ENCODE peak calls at places on chromosomes 13 and 19, in five cellular contexts. A, L, T, Q and E are unnamed samples.

GRCh38 chr13:110685305-110685704 is 20.6 kb downstream of the CARS2 start:
- DNase-seq in T (peak; percentile 44), Q (peak; percentile 25), A (no peak), L (no peak), E (peak; percentile 78)

GRCh38 chr13:79353698-79354097 is 52.4 kb downstream of the RBM26 start:
- DNase-seq in A (no peak), Q (peak; percentile 19), T (no peak), L (no peak), E (no peak)

GRCh38 chr13:45063261-45063870 is 56.9 kb upstream of the GTF2F2 start:
- DNase-seq in L (no peak), T (peak; percentile 63), A (no peak), Q (peak; percentile 13), E (peak; percentile 81)

GRCh38 chr19:38769635-38770211 is 3.6 kb downstream of the LGALS7 start:
- DNase-seq in L (no peak), A (peak; percentile 93), Q (peak; percentile 24), T (peak; percentile 38), E (peak; percentile 39)

GRCh38 chr19:10639836-10640235 is 14.3 kb upstream of the ILF3 start:
- DNase-seq in T (no peak), A (no peak), Q (no peak), L (no peak), E (no peak)

GRCh38 chr13:111864566-111864965 is 202.4 kb upstream of the SOX1 start:
- DNase-seq in T (no peak), L (no peak), A (peak; percentile 23), Q (no peak), E (no peak)

GRCh38 chr19:8438236-8438635 is 6.5 kb upstream of the HNRNPM start:
- DNase-seq in L (no peak), A (no peak), T (no peak), Q (no peak), E (peak; percentile 74)

GRCh38 chr19:294341-294818 is 3.2 kb upstream of the PLPP2 start:
- DNase-seq in A (peak; percentile 58), T (peak; percentile 8), L (no peak), Q (peak; percentile 18), E (no peak)

GRCh38 chr19:12639901-12640613 is 26.5 kb downstream of the MAN2B1 start:
- DNase-seq in Q (peak; percentile 84), L (peak; percentile 57), A (peak; percentile 93), T (peak; percentile 77), E (peak; percentile 63)

GRCh38 chr13:83825676-83826075 is 56.6 kb downstream of the SLITRK1 start:
- DNase-seq in Q (no peak), L (no peak), T (no peak), A (no peak), E (no peak)

GRCh38 chr19:30443531-30444252 is 71.5 kb downstream of the ZNF536 start:
- DNase-seq in Q (no peak), A (no peak), T (no peak), L (no peak), E (no peak)

GRCh38 chr13:24348385-24348784 is 39.0 kb downstream of the C1QTNF9 start:
- DNase-seq in A (no peak), T (no peak), L (no peak), Q (no peak), E (no peak)

GRCh38 chr19:29495971-29496441 is 29.8 kb upstream of the VSTM2B start:
- DNase-seq in L (no peak), A (no peak), T (no peak), Q (no peak), E (no peak)

GRCh38 chr19:2261438-2262172 is 5.4 kb upstream of the JSRP1 start:
- DNase-seq in A (peak; percentile 78), L (no peak), Q (no peak), T (no peak), E (no peak)

GRCh38 chr19:2164020-2164988 is 571 bp downstream of the DOT1L start:
- DNase-seq in A (peak; percentile 68), Q (peak; percentile 39), L (no peak), T (no peak), E (peak; percentile 37)

GRCh38 chr19:355134-355533 is 10.5 kb upstream of the MIER2 start:
- DNase-seq in A (no peak), T (no peak), Q (no peak), L (no peak), E (no peak)

GRCh38 chr19:38710928-38711725 is 33.1 kb downstream of the CAPN12 start:
- DNase-seq in A (no peak), Q (peak; percentile 61), L (no peak), T (no peak), E (no peak)

GRCh38 chr13:91482427-91482826 is 84.0 kb downstream of the GPC5 start:
- DNase-seq in A (no peak), T (no peak), Q (peak; percentile 1), L (peak; percentile 5), E (no peak)

GRCh38 chr19:46728693-46729339 is 11.9 kb upstream of the PRKD2 start:
- DNase-seq in L (peak; percentile 43), Q (peak; percentile 57), T (peak; percentile 44), A (peak; percentile 90), E (peak; percentile 57)

GRCh38 chr19:35509018-35509652 is 4.3 kb downstream of the DMKN start:
- DNase-seq in Q (no peak), A (peak; percentile 62), T (no peak), L (no peak), E (no peak)
- H2BK5ac ChIP-seq in Q (no peak overlapping the region), A (peak overlapping the region; percentile 94), T (no peak overlapping the region), L (no peak overlapping the region), E (no peak overlapping the region)

GRCh38 chr19:44846455-44847143 is 502 bp downstream of the NECTIN2 start:
- DNase-seq in L (peak; percentile 89), A (peak; percentile 95), T (no peak), Q (peak; percentile 43), E (no peak)
- H2BK5ac ChIP-seq in L (peak overlapping the region; percentile 100), A (peak overlapping the region; percentile 88), T (peak overlapping the region; percentile 77), Q (peak overlapping the region; percentile 99), E (peak overlapping the region; percentile 99)

GRCh38 chr19:40622773-40623075 is 21.6 kb downstream of the LTBP4 start:
- DNase-seq in Q (no peak), T (no peak), L (no peak), A (no peak), E (no peak)

GRCh38 chr19:40623403-40624239 is 22.5 kb downstream of the LTBP4 start:
- DNase-seq in Q (peak; percentile 69), A (peak; percentile 100), T (peak; percentile 18), L (no peak), E (peak; percentile 80)

GRCh38 chr19:40627486-40628279 is 26.5 kb downstream of the LTBP4 start:
- DNase-seq in A (no peak), L (no peak), T (no peak), Q (no peak), E (no peak)

GRCh38 chr19:40626918-40627317 is 25.7 kb downstream of the LTBP4 start:
- DNase-seq in A (no peak), Q (no peak), T (no peak), L (no peak), E (no peak)

DNA sequence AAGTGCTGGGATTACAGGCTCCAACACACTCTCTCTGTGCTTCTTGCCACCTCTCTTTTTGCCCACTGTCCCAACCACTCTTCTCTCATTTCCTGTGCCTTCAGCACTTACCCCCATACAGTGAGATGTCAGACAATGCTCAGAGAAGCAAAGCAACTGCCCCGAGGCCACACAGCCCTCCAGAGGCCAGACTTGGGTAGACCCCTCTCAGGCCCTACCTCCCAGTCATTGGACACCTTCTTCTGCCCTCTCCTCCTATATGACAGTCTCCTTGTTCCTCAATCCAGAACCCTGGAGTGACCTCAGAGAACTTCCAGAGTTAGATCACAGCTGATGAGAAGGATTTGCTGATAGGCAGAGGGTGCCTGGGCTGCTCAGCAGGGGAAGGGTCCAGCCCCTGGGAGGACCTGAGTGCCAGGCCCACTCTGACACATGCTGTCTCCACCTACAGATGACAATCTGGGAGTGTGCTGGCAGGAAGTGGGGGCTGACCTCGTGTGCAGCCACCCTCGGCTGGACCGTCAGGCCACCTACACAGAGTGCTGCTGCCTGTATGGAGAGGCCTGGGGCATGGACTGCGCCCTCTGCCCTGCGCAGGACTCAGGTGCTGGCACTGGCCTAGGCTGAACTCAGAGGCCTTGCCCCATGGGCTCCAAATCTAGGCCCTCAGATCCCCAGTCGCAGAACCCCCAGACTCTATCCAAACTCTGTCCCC is 24.4 kb downstream of the LTBP4 start:
- DNase-seq in L (no peak), T (no peak), A (no peak), Q (no peak), E (no peak)
- H2BK5ac ChIP-seq in L (no peak overlapping the region), T (peak overlapping the region; percentile 10), A (no peak overlapping the region), Q (no peak overlapping the region), E (no peak overlapping the region)

DNA sequence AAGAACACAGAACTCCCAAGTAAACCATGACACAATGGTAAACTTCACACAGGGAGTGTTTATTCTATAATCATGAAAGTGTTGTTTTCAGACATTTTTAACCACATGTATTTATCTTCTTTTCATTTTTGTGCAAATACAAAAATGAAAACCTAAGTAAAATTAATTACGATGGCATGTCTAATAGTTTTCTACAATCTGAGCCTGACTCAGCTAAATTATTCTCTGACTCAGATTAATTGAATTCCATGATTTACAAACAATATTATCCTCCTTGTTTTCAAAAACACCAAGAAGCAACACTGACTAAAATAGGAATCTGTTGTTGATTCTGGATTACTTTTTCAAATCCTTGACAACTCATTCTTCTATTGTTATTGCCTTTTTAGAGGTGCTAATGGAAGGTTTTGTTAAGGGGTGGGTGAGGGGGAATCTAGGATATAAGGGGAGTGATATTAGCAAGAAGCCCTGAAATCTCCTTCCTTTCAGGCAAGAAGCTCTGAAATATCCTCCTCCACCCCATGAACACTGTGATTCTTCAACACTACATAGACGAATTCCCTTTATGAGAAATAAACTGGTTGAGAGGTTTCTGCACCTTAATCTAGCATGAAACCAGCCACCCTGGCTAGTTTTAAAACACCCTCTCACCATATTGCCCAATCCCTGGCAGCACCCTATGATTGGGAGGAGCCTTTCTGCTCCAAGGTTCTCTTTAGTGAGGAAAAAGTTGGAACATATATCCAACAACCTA is 1057.7 kb upstream of the PCDH20 start:
- DNase-seq in Q (no peak), L (no peak), T (no peak), A (no peak), E (no peak)
- H2BK5ac ChIP-seq in Q (no peak overlapping the region), L (no peak overlapping the region), T (no peak overlapping the region), A (no peak overlapping the region), E (no peak overlapping the region)

GRCh38 chr19:35066121-35066520 is 24.6 kb downstream of the HPN start:
- DNase-seq in A (no peak), T (no peak), Q (no peak), L (no peak), E (no peak)

GRCh38 chr19:35069706-35070105 is 28.2 kb downstream of the HPN start:
- DNase-seq in A (no peak), Q (no peak), L (no peak), T (peak; percentile 8), E (no peak)

GRCh38 chr19:35066691-35067563 is 25.4 kb downstream of the HPN start:
- DNase-seq in T (peak; percentile 77), A (peak; percentile 99), Q (peak; percentile 78), L (peak; percentile 76), E (peak; percentile 77)

GRCh38 chr19:35070471-35070870 is 28.9 kb downstream of the HPN start:
- DNase-seq in Q (no peak), A (no peak), L (no peak), T (no peak), E (no peak)

DNA sequence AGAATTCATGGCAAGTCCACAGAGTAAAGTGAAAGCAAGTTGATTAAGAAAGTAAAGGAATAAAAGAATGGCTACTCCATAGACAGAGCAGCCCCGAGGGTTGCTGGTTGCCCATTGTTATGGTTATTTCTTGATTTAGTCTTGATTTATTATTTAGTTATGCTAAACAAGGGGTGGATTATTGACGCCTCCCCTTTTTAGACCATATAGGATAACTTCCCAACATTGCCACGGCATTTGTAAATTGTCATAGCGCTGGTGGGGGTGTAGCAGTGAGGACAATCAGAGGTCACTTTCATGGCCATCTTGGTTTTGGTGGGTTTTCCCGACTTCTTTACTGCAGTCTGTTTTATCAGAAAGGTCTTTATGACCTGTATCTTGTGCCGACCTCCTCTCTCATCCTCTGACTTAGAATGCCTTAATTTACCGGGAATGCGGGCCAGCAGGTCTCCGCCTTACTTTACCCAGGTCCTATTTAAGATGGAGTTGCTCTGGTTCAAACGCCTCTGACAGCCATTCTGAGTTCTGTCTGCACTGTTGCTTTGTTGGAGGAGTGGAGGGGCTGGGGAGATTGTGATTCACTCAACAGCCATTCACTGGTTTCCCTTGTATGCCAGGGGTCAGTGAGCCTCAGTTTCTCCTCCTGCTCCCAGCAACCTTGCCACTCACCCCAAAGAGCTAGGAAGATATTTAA is 27.6 kb downstream of the HPN start:
- DNase-seq in Q (no peak), L (no peak), A (no peak), T (no peak), E (no peak)
- H2BK5ac ChIP-seq in Q (no peak overlapping the region), L (no peak overlapping the region), A (peak overlapping the region; percentile 98), T (no peak overlapping the region), E (no peak overlapping the region)